ENCODE peak calls at places on chromosomes 4 and X, in four cellular contexts. W is A549, D is lower lobe of right lung, R is heart right ventricle. S is an unnamed sample.

GRCh38 chrX:43733699-43734098 is 77.6 kb downstream of the MAOA start:
- DNase-seq in W (no peak), D (no peak), R (no peak), S (no peak)

GRCh38 chrX:68599256-68600152 is 48.0 kb upstream of the STARD8 start:
- DNase-seq in W (peak), D (no peak), R (no peak), S (no peak)

GRCh38 chrX:75181721-75182120 is 25.6 kb upstream of the ABCB7 start:
- DNase-seq in W (no peak), D (no peak), R (no peak), S (no peak)

GRCh38 chr4:1512738-1513660 is 106.8 kb upstream of the NKX1-1 start:
- DNase-seq in W (peak), D (peak), R (peak), S (no peak)

GRCh38 chrX:2627272-2627867 is 63.7 kb upstream of the CD99 start:
- DNase-seq in W (peak), D (no peak), R (no peak), S (no peak)

GRCh38 chr4:147096667-147097604 is 151.3 kb upstream of the TTC29 start:
- DNase-seq in W (peak), D (no peak), R (no peak), S (no peak)

GRCh38 chr4:174023641-174024040 is 259.8 kb downstream of the FBXO8 start:
- DNase-seq in W (no peak), D (no peak), R (no peak), S (no peak)

GRCh38 chr4:107035711-107036601 is at the start of gene DKK2:
- DNase-seq in W (no peak), D (peak), R (no peak), S (no peak)

GRCh38 chr4:77652237-77652897 is 46.7 kb downstream of the CXCL13 start:
- DNase-seq in W (no peak), D (no peak), R (no peak), S (peak)

GRCh38 chr4:12488672-12489071 is 995.5 kb downstream of the RAB28 start:
- DNase-seq in W (no peak), D (no peak), R (peak), S (no peak)

GRCh38 chr4:173642509-173642908 is 112.5 kb upstream of the HAND2 start:
- DNase-seq in W (no peak), D (no peak), R (no peak), S (no peak)

GRCh38 chr4:159017323-159018036 is 85.4 kb upstream of the RAPGEF2 start:
- DNase-seq in W (no peak), D (no peak), R (no peak), S (no peak)

GRCh38 chr4:184958127-184958806 is 60.0 kb upstream of the HELT start:
- DNase-seq in W (no peak), D (no peak), R (no peak), S (no peak)

GRCh38 chrX:68254738-68255645 is 178.3 kb downstream of the OPHN1 start:
- DNase-seq in W (peak), D (no peak), R (no peak), S (no peak)

GRCh38 chr4:173698557-173699262 is 168.7 kb upstream of the HAND2 start:
- DNase-seq in W (no peak), D (no peak), R (peak), S (no peak)

GRCh38 chr4:30721353-30722091 is 1.4 kb downstream of the PCDH7 start:
- DNase-seq in W (peak), D (no peak), R (peak), S (peak)

GRCh38 chr4:38455092-38455855 is 208.7 kb upstream of the KLF3 start:
- DNase-seq in W (no peak), D (no peak), R (no peak), S (no peak)

GRCh38 chrX:53223955-53224859 is 800 bp downstream of the KDM5C start:
- DNase-seq in W (peak), D (no peak), R (no peak), S (no peak)

GRCh38 chr4:38322709-38323108 is 341.3 kb upstream of the KLF3 start:
- DNase-seq in W (no peak), D (no peak), R (peak), S (no peak)

GRCh38 chr4:26140150-26140898 is 180.5 kb upstream of the RBPJ start:
- DNase-seq in W (no peak), D (no peak), R (no peak), S (no peak)

GRCh38 chr4:189802884-189803283 is 137.8 kb upstream of the FRG1 start:
- DNase-seq in W (no peak), D (no peak), R (no peak), S (no peak)

GRCh38 chr4:68385267-68385666 is 35.4 kb upstream of the YTHDC1 start:
- DNase-seq in W (no peak), D (no peak), R (no peak), S (no peak)

GRCh38 chrX:124239911-124240310 is 92.5 kb upstream of the TEX13D start:
- DNase-seq in W (no peak), D (no peak), R (no peak), S (no peak)

GRCh38 chrX:150454083-150454482 is 91.0 kb downstream of the MAMLD1 start:
- DNase-seq in W (no peak), D (no peak), R (no peak), S (no peak)

GRCh38 chr4:98573791-98574190 is 84.6 kb downstream of the TSPAN5 start:
- DNase-seq in W (no peak), D (no peak), R (no peak), S (no peak)

GRCh38 chr4:146095091-146095690 is 80.3 kb upstream of the LSM6 start:
- DNase-seq in W (peak), D (no peak), R (no peak), S (no peak)

GRCh38 chr4:27327421-27328181 is 467.0 kb downstream of the STIM2 start:
- DNase-seq in W (no peak), D (no peak), R (no peak), S (no peak)

GRCh38 chr4:156751486-156751885 is 220.1 kb downstream of the PDGFC start:
- DNase-seq in W (no peak), D (no peak), R (no peak), S (no peak)

GRCh38 chrX:112058255-112058654 is 24.3 kb downstream of the TRPC5 start:
- DNase-seq in W (no peak), D (no peak), R (no peak), S (no peak)

GRCh38 chr4:145482209-145483021 is 762 bp downstream of the SMAD1 start:
- DNase-seq in W (peak), D (peak), R (peak), S (peak)

GRCh38 chr4:97911236-97911906 is 231.9 kb downstream of the STPG2 start:
- DNase-seq in W (no peak), D (no peak), R (no peak), S (no peak)

GRCh38 chr4:14415146-14415545 is 587.1 kb upstream of the CPEB2 start:
- DNase-seq in W (no peak), D (no peak), R (no peak), S (no peak)

GRCh38 chr4:80500593-80500992 is 165.1 kb downstream of the CFAP299 start:
- DNase-seq in W (no peak), D (no peak), R (no peak), S (no peak)

GRCh38 chr4:1244081-1244977 is 4.6 kb downstream of the CTBP1 start:
- DNase-seq in W (no peak), D (no peak), R (peak), S (no peak)

GRCh38 chr4:13193662-13194061 is 290.5 kb downstream of the RAB28 start:
- DNase-seq in W (no peak), D (no peak), R (no peak), S (no peak)

GRCh38 chrX:75655627-75656026 is 129.4 kb downstream of the MAGEE2 start:
- DNase-seq in W (no peak), D (no peak), R (no peak), S (no peak)

GRCh38 chr4:7771541-7772507 is 167.8 kb downstream of the AFAP1 start:
- DNase-seq in W (no peak), D (no peak), R (no peak), S (no peak)
- H3K27ac ChIP-seq in W (no peak), D (no peak), R (no peak), S (no peak)

GRCh38 chr4:83867221-83867620 is 331.3 kb downstream of the GPAT3 start:
- DNase-seq in W (no peak), D (no peak), R (no peak), S (no peak)

GRCh38 chr4:83865417-83866150 is 329.7 kb downstream of the GPAT3 start:
- DNase-seq in W (no peak), D (no peak), R (no peak), S (no peak)

GRCh38 chr4:83862471-83862870 is 326.6 kb downstream of the GPAT3 start:
- DNase-seq in W (no peak), D (peak), R (no peak), S (no peak)

GRCh38 chr4:83870551-83870950 is 334.6 kb downstream of the GPAT3 start:
- DNase-seq in W (no peak), D (no peak), R (no peak), S (no peak)

GRCh38 chr4:83866821-83867220 is 330.9 kb downstream of the GPAT3 start:
- DNase-seq in W (no peak), D (no peak), R (no peak), S (no peak)
- H3K27ac ChIP-seq in W (no peak), D (no peak), R (no peak), S (no peak)

GRCh38 chr4:86557526-86557925 is 36.6 kb upstream of the PTPN13 start:
- DNase-seq in W (no peak), D (no peak), R (no peak), S (no peak)
- H3K27ac ChIP-seq in W (no peak), D (no peak), R (no peak), S (no peak)

DNA sequence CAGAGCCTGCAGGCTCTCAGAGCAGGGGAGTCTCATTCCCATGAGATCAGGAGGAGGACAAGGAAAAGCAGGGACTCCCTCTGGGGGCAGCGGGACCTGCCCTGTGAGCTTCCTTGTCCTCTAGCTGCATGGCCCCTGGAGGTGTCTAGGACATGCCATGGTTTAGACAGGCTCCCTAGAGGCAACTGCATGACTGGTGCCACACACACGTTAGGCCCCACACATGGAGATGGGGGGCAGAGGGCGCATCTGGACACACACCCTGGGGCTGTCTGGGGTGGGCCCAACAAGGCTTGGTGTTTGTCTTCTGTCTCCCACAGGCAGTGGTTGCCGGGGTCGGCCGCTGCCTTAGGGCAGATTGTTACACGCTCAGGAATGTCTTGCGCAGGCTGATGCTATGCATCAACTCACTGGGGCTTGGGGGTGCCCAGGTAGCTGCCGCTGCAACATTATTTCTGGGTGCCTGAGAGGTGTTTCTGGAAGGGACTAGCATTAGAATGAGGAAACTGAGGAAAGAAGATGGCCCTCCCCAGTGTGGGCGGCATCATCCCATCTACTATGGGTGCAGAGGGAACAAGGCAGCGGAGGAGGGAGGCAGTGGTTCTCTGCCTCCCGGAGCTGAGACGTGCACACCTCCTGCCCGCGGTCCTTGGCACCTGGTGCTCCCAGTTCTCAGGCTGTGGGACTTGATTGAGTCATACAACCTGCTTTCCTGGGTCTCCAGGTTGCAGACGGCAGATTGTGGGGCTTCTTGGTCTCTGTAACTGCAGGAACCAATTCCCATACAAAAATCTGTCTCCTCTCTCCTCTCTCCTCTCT is 32.1 kb upstream of the GPR78 start:
- DNase-seq in W (no peak), D (no peak), R (no peak), S (no peak)
- H3K27ac ChIP-seq in W (no peak), D (no peak), R (no peak), S (no peak)

GRCh38 chr4:48804584-48805301 is 24.7 kb upstream of the FRYL start:
- DNase-seq in W (no peak), D (no peak), R (no peak), S (no peak)

GRCh38 chr4:48801739-48802138 is 21.7 kb upstream of the FRYL start:
- DNase-seq in W (no peak), D (no peak), R (no peak), S (no peak)

GRCh38 chr4:48799157-48799556 is 19.1 kb upstream of the FRYL start:
- DNase-seq in W (no peak), D (no peak), R (no peak), S (no peak)

GRCh38 chr4:48798117-48798516 is 18.0 kb upstream of the FRYL start:
- DNase-seq in W (no peak), D (no peak), R (no peak), S (no peak)

DNA sequence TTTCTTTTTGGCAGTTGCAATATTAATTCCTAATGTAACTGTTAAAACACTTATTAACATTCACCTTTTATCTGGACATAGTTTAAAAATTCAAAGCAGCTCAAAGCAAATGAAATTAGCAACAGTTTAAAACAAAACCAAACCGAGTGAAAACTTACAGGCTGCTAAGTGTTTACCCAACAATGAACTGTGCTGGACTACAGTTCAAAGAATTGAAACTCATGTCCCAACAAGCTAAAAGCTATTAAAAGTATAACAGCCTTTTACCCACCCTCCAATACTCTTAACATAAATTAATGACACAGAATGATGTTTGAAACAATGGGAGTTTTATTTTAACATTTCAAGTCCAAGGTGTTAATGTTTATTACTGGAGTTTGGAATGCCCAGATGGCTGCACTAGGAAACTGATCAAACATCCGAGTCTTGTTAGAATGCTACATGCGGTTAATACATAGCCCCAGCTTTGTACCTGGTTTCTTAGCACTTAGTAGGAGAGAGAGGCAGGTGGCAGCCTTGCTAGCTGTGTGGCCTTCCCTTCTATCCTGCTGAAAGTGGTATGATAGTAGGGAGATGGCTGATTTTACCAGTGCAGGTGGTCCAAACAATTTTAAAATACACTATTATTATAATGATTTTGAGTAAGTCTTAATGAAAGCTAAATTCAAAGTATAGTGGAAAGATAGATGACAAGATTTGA is 21.1 kb upstream of the FRYL start:
- DNase-seq in W (no peak), D (no peak), R (no peak), S (no peak)
- H3K27ac ChIP-seq in W (no peak), D (no peak), R (peak), S (no peak)

DNA sequence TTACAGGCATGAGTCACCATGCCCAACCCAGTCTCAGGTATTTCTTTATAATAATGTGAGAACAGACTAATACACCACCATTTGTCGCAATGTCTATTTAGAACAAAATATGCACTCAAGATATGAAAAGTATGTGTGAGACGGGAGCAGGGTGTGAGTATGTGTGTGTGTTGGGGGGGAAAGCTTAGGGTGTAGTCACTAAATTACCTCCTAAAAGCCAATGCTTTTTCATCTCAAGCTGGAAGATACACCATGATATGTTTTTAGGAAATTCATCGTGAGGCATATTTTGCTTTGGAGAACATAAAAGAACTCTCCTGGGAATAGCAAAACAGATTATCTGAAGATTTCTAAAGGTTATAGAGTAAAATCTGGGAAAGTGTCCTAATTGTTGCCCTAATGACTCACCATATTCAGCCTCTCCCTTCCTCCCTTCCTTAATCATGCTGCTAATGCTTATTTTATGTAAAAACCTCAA is 262.7 kb downstream of the PDHA2 start:
- DNase-seq in W (no peak), D (no peak), R (no peak), S (no peak)
- H3K27ac ChIP-seq in W (no peak), D (no peak), R (no peak), S (no peak)

GRCh38 chrX:72121381-72121780 is 10.3 kb downstream of the RTL5 start:
- DNase-seq in W (no peak), D (peak), R (peak), S (no peak)

GRCh38 chrX:72123471-72124185 is 8.1 kb downstream of the RTL5 start:
- DNase-seq in W (no peak), D (peak), R (peak), S (no peak)

GRCh38 chrX:72120798-72121197 is 10.9 kb downstream of the RTL5 start:
- DNase-seq in W (no peak), D (no peak), R (no peak), S (no peak)

GRCh38 chrX:72124540-72125201 is 7.0 kb downstream of the RTL5 start:
- DNase-seq in W (no peak), D (no peak), R (no peak), S (no peak)

DNA sequence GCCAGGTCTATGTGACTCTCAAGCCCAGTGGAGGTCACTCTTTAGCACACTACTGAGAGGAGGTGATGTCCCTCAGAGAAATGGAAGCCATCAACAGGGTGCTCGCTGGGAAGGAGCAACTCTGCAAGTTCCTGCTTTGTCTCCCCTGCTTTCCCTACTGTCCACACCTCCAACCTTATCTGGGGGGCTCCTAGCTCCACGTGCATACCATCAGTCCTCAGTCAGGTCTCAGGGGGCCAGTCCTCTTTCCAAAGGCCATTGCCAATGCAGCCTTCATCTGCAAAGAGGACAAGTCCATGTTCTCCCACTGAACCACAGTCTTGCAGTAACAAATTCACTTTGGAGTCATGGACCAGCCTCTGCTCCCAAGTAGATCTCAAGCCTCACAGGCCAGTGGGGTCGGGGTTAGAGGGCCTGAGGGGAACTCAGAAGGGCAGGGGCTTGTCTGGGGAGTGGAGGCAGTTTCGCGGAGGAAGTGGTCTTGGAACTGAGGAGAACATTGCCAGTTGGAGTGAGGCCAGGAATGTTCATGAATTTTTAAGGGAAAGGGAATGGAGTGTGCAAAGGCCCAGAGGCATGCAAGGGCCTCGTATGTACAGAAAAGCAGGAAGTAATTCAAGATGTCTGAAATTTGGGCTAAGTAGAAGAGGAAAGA is 9.0 kb downstream of the RTL5 start:
- DNase-seq in W (no peak), D (no peak), R (no peak), S (no peak)
- H3K27ac ChIP-seq in W (no peak), D (no peak), R (peak), S (no peak)